ENCODE peak calls at places on chromosomes 12 and 14, in ten cellular contexts. One of them, this sample, is unnamed.

GRCh38 chr12:64088431-64089349 is 133.4 kb downstream of the KICS2 start:
- DNase-seq in mammary epithelial cell: peak
- DNase-seq in MG63: peak
- DNase-seq in left ventricle myocardium inferior: peak
- DNase-seq in fibroblast of mammary gland: peak
- DNase-seq in BE2C: peak
- DNase-seq in CD4-positive, CD25-positive, alpha-beta regulatory T cell: no peak
- DNase-seq in skeletal muscle cell: peak
- DNase-seq in fibroblast of pulmonary artery: peak
- DNase-seq in heart right ventricle: peak
- DNase-seq in this sample: no peak

GRCh38 chr12:114841557-114842251 is 157.7 kb upstream of the TBX3 start:
- DNase-seq in fibroblast of pulmonary artery: no peak
- DNase-seq in heart right ventricle: no peak
- DNase-seq in CD4-positive, CD25-positive, alpha-beta regulatory T cell: no peak
- DNase-seq in fibroblast of mammary gland: no peak
- DNase-seq in MG63: no peak
- DNase-seq in left ventricle myocardium inferior: no peak
- DNase-seq in skeletal muscle cell: no peak
- DNase-seq in BE2C: no peak
- DNase-seq in mammary epithelial cell: peak
- DNase-seq in this sample: no peak

GRCh38 chr12:74129702-74130101 is 407.9 kb upstream of the ATXN7L3B start:
- DNase-seq in skeletal muscle cell: peak
- DNase-seq in fibroblast of pulmonary artery: no peak
- DNase-seq in mammary epithelial cell: no peak
- DNase-seq in MG63: no peak
- DNase-seq in CD4-positive, CD25-positive, alpha-beta regulatory T cell: no peak
- DNase-seq in left ventricle myocardium inferior: no peak
- DNase-seq in heart right ventricle: no peak
- DNase-seq in BE2C: no peak
- DNase-seq in fibroblast of mammary gland: no peak
- DNase-seq in this sample: no peak

GRCh38 chr14:49114161-49114893 is 471.9 kb downstream of the RPS29 start:
- DNase-seq in fibroblast of pulmonary artery: no peak
- DNase-seq in CD4-positive, CD25-positive, alpha-beta regulatory T cell: no peak
- DNase-seq in fibroblast of mammary gland: no peak
- DNase-seq in MG63: no peak
- DNase-seq in BE2C: no peak
- DNase-seq in left ventricle myocardium inferior: no peak
- DNase-seq in heart right ventricle: no peak
- DNase-seq in mammary epithelial cell: no peak
- DNase-seq in skeletal muscle cell: no peak
- DNase-seq in this sample: no peak

GRCh38 chr14:80136358-80136757 is 74.9 kb downstream of the DIO2 start:
- DNase-seq in heart right ventricle: no peak
- DNase-seq in left ventricle myocardium inferior: no peak
- DNase-seq in MG63: no peak
- DNase-seq in fibroblast of pulmonary artery: no peak
- DNase-seq in mammary epithelial cell: peak
- DNase-seq in CD4-positive, CD25-positive, alpha-beta regulatory T cell: peak
- DNase-seq in fibroblast of mammary gland: peak
- DNase-seq in skeletal muscle cell: no peak
- DNase-seq in BE2C: no peak
- DNase-seq in this sample: peak

GRCh38 chr14:64646103-64646502 is 58.1 kb upstream of the PLEKHG3 start:
- DNase-seq in mammary epithelial cell: no peak
- DNase-seq in heart right ventricle: no peak
- DNase-seq in fibroblast of mammary gland: peak
- DNase-seq in MG63: no peak
- DNase-seq in CD4-positive, CD25-positive, alpha-beta regulatory T cell: no peak
- DNase-seq in left ventricle myocardium inferior: no peak
- DNase-seq in skeletal muscle cell: peak
- DNase-seq in fibroblast of pulmonary artery: peak
- DNase-seq in BE2C: no peak
- DNase-seq in this sample: no peak

GRCh38 chr12:40646891-40647290 is 45.3 kb upstream of the CNTN1 start:
- DNase-seq in fibroblast of pulmonary artery: no peak
- DNase-seq in mammary epithelial cell: no peak
- DNase-seq in fibroblast of mammary gland: no peak
- DNase-seq in left ventricle myocardium inferior: no peak
- DNase-seq in BE2C: no peak
- DNase-seq in MG63: no peak
- DNase-seq in skeletal muscle cell: no peak
- DNase-seq in CD4-positive, CD25-positive, alpha-beta regulatory T cell: no peak
- DNase-seq in heart right ventricle: no peak
- DNase-seq in this sample: peak

GRCh38 chr12:89236237-89236636 is 116.1 kb downstream of the DUSP6 start:
- DNase-seq in heart right ventricle: no peak
- DNase-seq in fibroblast of pulmonary artery: peak
- DNase-seq in fibroblast of mammary gland: peak
- DNase-seq in BE2C: no peak
- DNase-seq in mammary epithelial cell: peak
- DNase-seq in CD4-positive, CD25-positive, alpha-beta regulatory T cell: no peak
- DNase-seq in left ventricle myocardium inferior: no peak
- DNase-seq in MG63: no peak
- DNase-seq in skeletal muscle cell: peak
- DNase-seq in this sample: no peak

GRCh38 chr14:103314496-103315277 is 19.4 kb upstream of the EIF5 start:
- DNase-seq in CD4-positive, CD25-positive, alpha-beta regulatory T cell: no peak
- DNase-seq in mammary epithelial cell: no peak
- DNase-seq in MG63: no peak
- DNase-seq in fibroblast of pulmonary artery: no peak
- DNase-seq in fibroblast of mammary gland: no peak
- DNase-seq in left ventricle myocardium inferior: no peak
- DNase-seq in heart right ventricle: no peak
- DNase-seq in BE2C: peak
- DNase-seq in skeletal muscle cell: no peak
- DNase-seq in this sample: no peak

GRCh38 chr14:79693935-79694334 is 517.4 kb downstream of the DIO2 start:
- DNase-seq in fibroblast of pulmonary artery: no peak
- DNase-seq in BE2C: no peak
- DNase-seq in fibroblast of mammary gland: no peak
- DNase-seq in heart right ventricle: no peak
- DNase-seq in CD4-positive, CD25-positive, alpha-beta regulatory T cell: no peak
- DNase-seq in left ventricle myocardium inferior: no peak
- DNase-seq in skeletal muscle cell: no peak
- DNase-seq in mammary epithelial cell: no peak
- DNase-seq in MG63: no peak
- DNase-seq in this sample: no peak

GRCh38 chr14:34843011-34843554 is 32.1 kb downstream of the BAZ1A start:
- DNase-seq in heart right ventricle: no peak
- DNase-seq in CD4-positive, CD25-positive, alpha-beta regulatory T cell: peak
- DNase-seq in skeletal muscle cell: peak
- DNase-seq in BE2C: no peak
- DNase-seq in left ventricle myocardium inferior: no peak
- DNase-seq in MG63: peak
- DNase-seq in mammary epithelial cell: peak
- DNase-seq in fibroblast of pulmonary artery: peak
- DNase-seq in fibroblast of mammary gland: peak
- DNase-seq in this sample: no peak

GRCh38 chr12:117127933-117128823 is 29.0 kb upstream of the TESC start:
- DNase-seq in heart right ventricle: no peak
- DNase-seq in fibroblast of pulmonary artery: no peak
- DNase-seq in MG63: no peak
- DNase-seq in CD4-positive, CD25-positive, alpha-beta regulatory T cell: no peak
- DNase-seq in left ventricle myocardium inferior: no peak
- DNase-seq in mammary epithelial cell: no peak
- DNase-seq in BE2C: no peak
- DNase-seq in fibroblast of mammary gland: peak
- DNase-seq in skeletal muscle cell: no peak
- DNase-seq in this sample: no peak
- H3K4me3 ChIP-seq in heart right ventricle: no peak
- H3K4me3 ChIP-seq in fibroblast of pulmonary artery: no peak
- H3K4me3 ChIP-seq in MG63: no peak
- H3K4me3 ChIP-seq in CD4-positive, CD25-positive, alpha-beta regulatory T cell: no peak
- H3K4me3 ChIP-seq in left ventricle myocardium inferior: no peak
- H3K4me3 ChIP-seq in mammary epithelial cell: no peak
- H3K4me3 ChIP-seq in BE2C: no peak
- H3K4me3 ChIP-seq in fibroblast of mammary gland: no peak
- H3K4me3 ChIP-seq in skeletal muscle cell: no peak
- H3K4me3 ChIP-seq in this sample: no peak

GRCh38 chr12:79686171-79686570 is 4.6 kb downstream of the PAWR start:
- DNase-seq in mammary epithelial cell: peak
- DNase-seq in heart right ventricle: no peak
- DNase-seq in fibroblast of pulmonary artery: no peak
- DNase-seq in CD4-positive, CD25-positive, alpha-beta regulatory T cell: no peak
- DNase-seq in MG63: no peak
- DNase-seq in skeletal muscle cell: no peak
- DNase-seq in BE2C: no peak
- DNase-seq in left ventricle myocardium inferior: no peak
- DNase-seq in fibroblast of mammary gland: no peak
- DNase-seq in this sample: no peak
- H3K4me3 ChIP-seq in mammary epithelial cell: peak
- H3K4me3 ChIP-seq in heart right ventricle: no peak
- H3K4me3 ChIP-seq in fibroblast of pulmonary artery: no peak
- H3K4me3 ChIP-seq in CD4-positive, CD25-positive, alpha-beta regulatory T cell: no peak
- H3K4me3 ChIP-seq in MG63: peak
- H3K4me3 ChIP-seq in skeletal muscle cell: no peak
- H3K4me3 ChIP-seq in BE2C: no peak
- H3K4me3 ChIP-seq in left ventricle myocardium inferior: no peak
- H3K4me3 ChIP-seq in fibroblast of mammary gland: no peak
- H3K4me3 ChIP-seq in this sample: peak

GRCh38 chr12:6374028-6374780 is 1.2 kb downstream of the SCNN1A start:
- DNase-seq in fibroblast of mammary gland: no peak
- DNase-seq in MG63: no peak
- DNase-seq in left ventricle myocardium inferior: no peak
- DNase-seq in BE2C: no peak
- DNase-seq in CD4-positive, CD25-positive, alpha-beta regulatory T cell: no peak
- DNase-seq in fibroblast of pulmonary artery: no peak
- DNase-seq in heart right ventricle: no peak
- DNase-seq in skeletal muscle cell: no peak
- DNase-seq in mammary epithelial cell: peak
- DNase-seq in this sample: no peak

GRCh38 chr12:6376079-6376941 is 947 bp upstream of the SCNN1A start:
- DNase-seq in heart right ventricle: no peak
- DNase-seq in left ventricle myocardium inferior: no peak
- DNase-seq in fibroblast of mammary gland: peak
- DNase-seq in fibroblast of pulmonary artery: peak
- DNase-seq in BE2C: no peak
- DNase-seq in mammary epithelial cell: peak
- DNase-seq in skeletal muscle cell: no peak
- DNase-seq in MG63: peak
- DNase-seq in CD4-positive, CD25-positive, alpha-beta regulatory T cell: no peak
- DNase-seq in this sample: peak

GRCh38 chr12:6376965-6377666 is 1.8 kb upstream of the SCNN1A start:
- DNase-seq in BE2C: no peak
- DNase-seq in left ventricle myocardium inferior: no peak
- DNase-seq in fibroblast of pulmonary artery: no peak
- DNase-seq in MG63: no peak
- DNase-seq in skeletal muscle cell: no peak
- DNase-seq in mammary epithelial cell: no peak
- DNase-seq in CD4-positive, CD25-positive, alpha-beta regulatory T cell: no peak
- DNase-seq in fibroblast of mammary gland: no peak
- DNase-seq in heart right ventricle: no peak
- DNase-seq in this sample: no peak

GRCh38 chr12:6374781-6375150 is 597 bp downstream of the SCNN1A start:
- DNase-seq in left ventricle myocardium inferior: no peak
- DNase-seq in MG63: no peak
- DNase-seq in CD4-positive, CD25-positive, alpha-beta regulatory T cell: no peak
- DNase-seq in heart right ventricle: no peak
- DNase-seq in fibroblast of mammary gland: no peak
- DNase-seq in skeletal muscle cell: no peak
- DNase-seq in mammary epithelial cell: no peak
- DNase-seq in fibroblast of pulmonary artery: no peak
- DNase-seq in BE2C: no peak
- DNase-seq in this sample: no peak

DNA sequence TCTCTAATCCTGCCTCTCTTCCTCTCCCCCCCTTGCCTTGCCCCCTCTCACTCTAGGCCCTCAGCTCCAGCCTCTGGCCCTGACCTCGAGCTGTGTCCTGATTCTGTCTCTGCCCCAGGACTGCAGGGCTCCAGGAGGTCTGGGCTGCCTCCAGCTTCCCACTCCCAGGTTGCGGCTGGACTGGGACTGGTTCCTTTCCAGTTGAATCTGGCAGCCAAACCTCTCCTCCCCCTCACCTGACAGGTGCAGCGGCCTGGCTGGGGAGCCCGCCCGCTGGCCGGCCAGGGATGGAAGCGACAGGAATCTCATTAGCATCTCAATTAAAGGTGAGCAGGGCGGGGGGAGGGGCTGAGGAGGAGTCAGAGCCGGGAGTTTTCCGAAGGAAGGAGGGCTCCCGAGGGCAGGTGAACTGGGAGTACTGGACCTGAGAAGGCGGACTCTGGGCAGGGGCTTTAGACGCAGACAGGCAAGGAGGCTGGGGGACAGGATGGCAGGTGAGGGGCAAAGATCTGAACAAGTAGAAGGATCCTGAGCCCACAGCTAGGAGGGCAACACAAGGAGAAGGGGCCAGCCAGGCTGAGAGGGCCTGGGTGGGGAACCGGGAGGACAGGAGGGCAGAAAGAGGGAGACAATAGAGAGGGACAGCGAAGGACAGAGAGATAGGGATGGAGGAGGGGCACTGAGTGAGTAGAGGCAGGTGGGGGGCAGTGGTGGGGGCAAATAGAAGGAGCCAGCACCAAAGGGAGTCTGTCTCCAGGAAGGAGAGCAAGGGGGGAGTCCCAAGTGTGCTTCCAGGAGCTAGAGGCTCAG is at the start of gene SCNN1A:
- DNase-seq in skeletal muscle cell: no peak
- DNase-seq in left ventricle myocardium inferior: no peak
- DNase-seq in CD4-positive, CD25-positive, alpha-beta regulatory T cell: no peak
- DNase-seq in BE2C: no peak
- DNase-seq in heart right ventricle: no peak
- DNase-seq in mammary epithelial cell: peak
- DNase-seq in fibroblast of mammary gland: no peak
- DNase-seq in fibroblast of pulmonary artery: no peak
- DNase-seq in MG63: no peak
- DNase-seq in this sample: peak
- H3K4me3 ChIP-seq in skeletal muscle cell: no peak
- H3K4me3 ChIP-seq in left ventricle myocardium inferior: no peak
- H3K4me3 ChIP-seq in CD4-positive, CD25-positive, alpha-beta regulatory T cell: no peak
- H3K4me3 ChIP-seq in BE2C: no peak
- H3K4me3 ChIP-seq in heart right ventricle: no peak
- H3K4me3 ChIP-seq in mammary epithelial cell: peak
- H3K4me3 ChIP-seq in fibroblast of mammary gland: no peak
- H3K4me3 ChIP-seq in fibroblast of pulmonary artery: no peak
- H3K4me3 ChIP-seq in MG63: peak
- H3K4me3 ChIP-seq in this sample: no peak

DNA sequence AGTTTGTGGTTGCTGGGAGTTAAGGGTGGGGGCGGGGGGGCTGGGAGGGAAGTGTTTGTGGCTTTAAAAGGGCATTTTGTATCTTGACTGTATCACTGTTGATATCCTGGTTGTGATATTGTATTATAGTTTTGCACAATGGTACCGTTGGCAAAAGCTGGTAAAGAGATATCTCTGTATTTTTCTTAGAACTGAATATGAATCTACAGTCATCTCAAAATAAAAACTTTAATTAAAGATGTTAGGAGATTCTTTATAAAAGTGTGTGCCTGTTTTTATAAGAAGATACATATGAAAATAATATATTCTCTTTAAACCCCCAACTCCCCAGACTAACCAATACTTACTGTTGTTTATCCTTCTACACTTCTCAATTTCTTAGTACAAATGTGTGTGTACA is 43.2 kb downstream of the TTC6 start:
- DNase-seq in BE2C: no peak
- DNase-seq in fibroblast of pulmonary artery: no peak
- DNase-seq in MG63: no peak
- DNase-seq in left ventricle myocardium inferior: no peak
- DNase-seq in mammary epithelial cell: no peak
- DNase-seq in heart right ventricle: no peak
- DNase-seq in skeletal muscle cell: no peak
- DNase-seq in fibroblast of mammary gland: no peak
- DNase-seq in CD4-positive, CD25-positive, alpha-beta regulatory T cell: no peak
- DNase-seq in this sample: no peak
- H3K4me3 ChIP-seq in BE2C: no peak
- H3K4me3 ChIP-seq in fibroblast of pulmonary artery: no peak
- H3K4me3 ChIP-seq in MG63: no peak
- H3K4me3 ChIP-seq in left ventricle myocardium inferior: no peak
- H3K4me3 ChIP-seq in mammary epithelial cell: no peak
- H3K4me3 ChIP-seq in heart right ventricle: no peak
- H3K4me3 ChIP-seq in skeletal muscle cell: no peak
- H3K4me3 ChIP-seq in fibroblast of mammary gland: no peak
- H3K4me3 ChIP-seq in CD4-positive, CD25-positive, alpha-beta regulatory T cell: no peak
- H3K4me3 ChIP-seq in this sample: no peak